ENCODE peak calls at places on chromosome 6, in seven cellular contexts. P, W, M, E, S, H and X are unnamed samples.

GRCh38 chr6:80022803-80023202 is 18.4 kb downstream of the TTK start:
- DNase-seq in E (no peak), M (no peak), P (no peak), H (peak), S (peak), W (peak), X (no peak)

GRCh38 chr6:43856005-43856765 is 86.2 kb downstream of the VEGFA start:
- DNase-seq in M (no peak), H (peak), P (no peak), E (peak), W (peak), S (peak), X (peak)

GRCh38 chr6:166435574-166435973 is 52.8 kb upstream of the MPC1 start:
- DNase-seq in S (no peak), P (peak), H (peak), W (no peak), E (no peak), M (no peak), X (no peak)

GRCh38 chr6:36794704-36795065 is 44.6 kb downstream of the CPNE5 start:
- DNase-seq in S (no peak), M (no peak), P (no peak), E (no peak), W (no peak), H (no peak), X (no peak)

GRCh38 chr6:35727206-35727934 is 9.5 kb upstream of the ARMC12 start:
- DNase-seq in E (peak), S (peak), H (peak), W (peak), P (peak), M (no peak), X (peak)

GRCh38 chr6:167337675-167338449 is 13.0 kb downstream of the TTLL2 start:
- DNase-seq in E (no peak), P (no peak), S (no peak), W (no peak), M (no peak), H (no peak), X (no peak)

GRCh38 chr6:77652739-77653138 is at the start of gene MEI4:
- DNase-seq in S (no peak), W (no peak), M (no peak), P (no peak), E (no peak), H (no peak), X (no peak)

GRCh38 chr6:10313799-10314162 is 101.1 kb downstream of the TFAP2A start:
- DNase-seq in E (no peak), M (no peak), P (no peak), W (no peak), S (no peak), H (no peak), X (no peak)

GRCh38 chr6:107488174-107488874 is 1.6 kb upstream of the SOBP start:
- DNase-seq in E (no peak), M (no peak), H (peak), P (peak), W (no peak), S (no peak), X (no peak)

GRCh38 chr6:128759901-128760300 is 123.0 kb upstream of the LAMA2 start:
- DNase-seq in H (no peak), W (no peak), M (no peak), P (no peak), S (no peak), E (no peak), X (no peak)